ENCODE peak calls at places on chromosomes 6 and 20, in four cellular contexts. R is psoas muscle; B is ovary; F is CD8-positive, alpha-beta memory T cell. K is an unnamed sample. For H3K9me3, the result is how much of the 10 kb centered on the place peaks cover.

GRCh38 chr6:67639161-67639560 is 995.9 kb upstream of the ADGRB3 start:
- DNase-seq in R (no peak), B (no peak), F (no peak), K (no peak)

GRCh38 chr20:41098703-41099250 is 38.6 kb upstream of the PLCG1 start:
- DNase-seq in R (no peak), B (no peak), F (no peak), K (no peak)

GRCh38 chr6:138107752-138108592 is 753 bp upstream of the PERP start:
- DNase-seq in R (no peak), B (peak), F (no peak), K (no peak)

GRCh38 chr6:144353871-144354314 is 68.8 kb downstream of the UTRN start:
- DNase-seq in R (no peak), B (no peak), F (peak), K (no peak)

GRCh38 chr6:135941275-135941674 is 89.8 kb downstream of the PDE7B start:
- DNase-seq in R (no peak), B (no peak), F (no peak), K (no peak)

GRCh38 chr6:15870354-15871043 is 207.7 kb upstream of the DTNBP1 start:
- DNase-seq in R (no peak), B (no peak), F (no peak), K (no peak)

GRCh38 chr20:46955601-46956556 is 61.2 kb downstream of the EYA2 start:
- DNase-seq in R (no peak), B (no peak), F (no peak), K (no peak)

GRCh38 chr6:111817451-111818146 is 55.7 kb downstream of the FYN start:
- DNase-seq in R (no peak), B (no peak), F (no peak), K (no peak)

GRCh38 chr20:19440660-19441527 is 228.5 kb downstream of the SLC24A3 start:
- DNase-seq in R (no peak), B (no peak), F (peak), K (no peak)

GRCh38 chr6:154548130-154548830 is 37.8 kb upstream of the CNKSR3 start:
- DNase-seq in R (no peak), B (peak), F (no peak), K (peak)

GRCh38 chr6:133895573-133896343 is 6.8 kb downstream of the TCF21 start:
- DNase-seq in R (peak), B (peak), F (no peak), K (no peak)

GRCh38 chr20:1335961-1336698 is 7.2 kb upstream of the SDCBP2 start:
- DNase-seq in R (no peak), B (no peak), F (no peak), K (no peak)

GRCh38 chr20:57946559-57947315 is 236.9 kb upstream of the PMEPA1 start:
- DNase-seq in R (no peak), B (no peak), F (no peak), K (no peak)

GRCh38 chr6:113450061-113450465 is 407.1 kb upstream of the MARCKS start:
- DNase-seq in R (no peak), B (no peak), F (no peak), K (no peak)

GRCh38 chr6:155436981-155437749 is 18.5 kb downstream of the NOX3 start:
- DNase-seq in R (no peak), B (no peak), F (no peak), K (no peak)

GRCh38 chr6:109059591-109060021 is 35.0 kb downstream of the SESN1 start:
- DNase-seq in R (no peak), B (no peak), F (peak), K (no peak)

GRCh38 chr6:119308994-119309657 is 40.4 kb downstream of the MAN1A1 start:
- DNase-seq in R (no peak), B (no peak), F (no peak), K (no peak)

GRCh38 chr20:25274891-25275812 is 27.3 kb downstream of the PYGB start:
- DNase-seq in R (peak), B (peak), F (no peak), K (no peak)

GRCh38 chr20:2470051-2470431 is 548 bp downstream of the SNRPB start:
- DNase-seq in R (peak), B (peak), F (peak), K (no peak)

GRCh38 chr20:10337291-10337690 is 96.7 kb downstream of the MKKS start:
- DNase-seq in R (no peak), B (no peak), F (no peak), K (no peak)

GRCh38 chr6:156379946-156380707 is 397.1 kb upstream of the ARID1B start:
- DNase-seq in R (no peak), B (no peak), F (no peak), K (no peak)

GRCh38 chr20:21048841-21049273 is 57.3 kb downstream of the LINC00237 start:
- DNase-seq in R (peak), B (no peak), F (peak), K (no peak)

GRCh38 chr6:124200661-124201060 is 397.0 kb downstream of the NKAIN2 start:
- DNase-seq in R (no peak), B (no peak), F (no peak), K (no peak)

GRCh38 chr6:3088446-3088845 is 20.2 kb downstream of the RIPK1 start:
- DNase-seq in R (peak), B (no peak), F (no peak), K (peak)

GRCh38 chr6:2733324-2733723 is 17.4 kb downstream of the MYLK4 start:
- DNase-seq in R (peak), B (no peak), F (peak), K (peak)

GRCh38 chr6:116078522-116078921 is 17.8 kb upstream of the FRK start:
- DNase-seq in R (no peak), B (no peak), F (no peak), K (no peak)

GRCh38 chr6:51660767-51661166 is 426.6 kb downstream of the PKHD1 start:
- DNase-seq in R (no peak), B (no peak), F (no peak), K (no peak)

GRCh38 chr6:88884361-88884760 is 79.1 kb downstream of the RNGTT start:
- DNase-seq in R (no peak), B (no peak), F (no peak), K (no peak)

GRCh38 chr6:8064638-8065518 is 689 bp upstream of the BLOC1S5 start:
- DNase-seq in R (no peak), B (no peak), F (no peak), K (no peak)

GRCh38 chr6:22764521-22764920 is 195.2 kb downstream of the HDGFL1 start:
- DNase-seq in R (no peak), B (no peak), F (no peak), K (no peak)

GRCh38 chr6:3561745-3562144 is 104.9 kb upstream of the SLC22A23 start:
- DNase-seq in R (no peak), B (no peak), F (no peak), K (no peak)

GRCh38 chr20:50980071-50980681 is 21.6 kb downstream of the MOCS3 start:
- DNase-seq in R (no peak), B (no peak), F (no peak), K (no peak)

GRCh38 chr20:36493801-36494114 is 47.6 kb upstream of the MYL9 start:
- DNase-seq in R (peak), B (peak), F (no peak), K (peak)

GRCh38 chr20:59831024-59831900 is 102.2 kb downstream of the SYCP2 start:
- DNase-seq in R (no peak), B (no peak), F (no peak), K (no peak)

GRCh38 chr6:45454008-45454911 is 76.5 kb upstream of the SUPT3H start:
- DNase-seq in R (no peak), B (no peak), F (no peak), K (no peak)

GRCh38 chr20:43870484-43870883 is 44.2 kb upstream of the TOX2 start:
- DNase-seq in R (no peak), B (no peak), F (no peak), K (no peak)

GRCh38 chr6:25051083-25051482 is 115.3 kb upstream of the RIPOR2 start:
- DNase-seq in R (no peak), B (no peak), F (no peak), K (no peak)

GRCh38 chr6:80769101-80769500 is 662.6 kb downstream of the BCKDHB start:
- DNase-seq in R (no peak), B (no peak), F (no peak), K (no peak)

GRCh38 chr6:109452181-109452580 is 3.4 kb downstream of the MICAL1 start:
- DNase-seq in R (no peak), B (no peak), F (no peak), K (no peak)

DNA sequence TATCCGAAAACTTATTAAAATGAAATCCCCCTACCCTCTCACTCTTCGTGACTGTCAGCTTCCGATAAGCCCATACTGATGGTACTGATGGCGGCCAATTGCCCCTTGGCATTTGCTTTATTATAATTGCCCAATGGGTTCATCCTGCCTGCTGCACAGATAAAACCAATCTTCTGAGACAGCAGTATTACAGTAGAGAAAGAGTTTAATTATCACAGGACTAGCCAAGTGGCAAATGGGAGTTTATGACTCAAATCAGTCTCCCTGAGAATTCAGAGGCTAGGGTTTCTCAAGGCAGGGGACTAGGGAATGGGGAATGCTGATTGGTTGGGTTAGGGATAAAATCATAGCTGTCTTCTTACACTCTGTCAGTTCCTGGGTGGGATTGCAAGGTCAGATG is 259.5 kb downstream of the SOD2 start:
- DNase-seq in R (no peak), B (no peak), F (no peak), K (no peak)
- H3K27ac ChIP-seq in R (no peak), B (no peak), F (no peak), K (peak)

DNA sequence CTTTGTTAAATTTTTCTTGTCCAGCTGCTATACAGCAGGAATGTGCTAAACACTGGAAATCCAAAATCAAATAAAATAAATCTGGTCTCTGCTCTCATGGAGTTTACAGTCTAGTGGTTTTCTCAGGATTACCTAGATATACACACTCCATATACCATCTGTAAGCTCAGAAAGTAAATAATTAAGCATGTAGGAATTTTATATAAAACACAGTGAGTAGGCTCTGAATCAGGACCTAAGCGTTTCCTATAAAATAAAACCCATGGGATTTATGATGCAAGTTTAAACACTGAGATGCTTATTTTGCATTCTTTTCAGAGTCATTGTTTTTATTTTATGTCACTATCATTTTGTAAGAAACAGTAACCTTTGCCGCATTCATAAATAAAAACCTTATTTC is 29.7 kb upstream of the UFL1 start:
- DNase-seq in R (no peak), B (no peak), F (no peak), K (no peak)
- H3K9me3 ChIP-seq in R (under half), B (under half), F (under half), K (half or more)

GRCh38 chr6:106637718-106638341 is 8.5 kb downstream of the QRSL1 start:
- DNase-seq in R (no peak), B (no peak), F (no peak), K (no peak)
- H3K27ac ChIP-seq in R (no peak), B (no peak), F (no peak), K (no peak)

GRCh38 chr20:29299811-29300578 is 1957.5 kb upstream of the DEFB115 start:
- DNase-seq in R (peak), B (no peak), F (no peak), K (no peak)
- H3K9me3 ChIP-seq in R (under half), B (under half), F (under half), K (under half)

K was measured in tibial nerve.